ENCODE peak calls at places on chromosomes 16 and 17, in five cellular contexts. H is neural crest cell, C is neuronal stem cell, J is SK-N-SH, A is A549. N is an unnamed sample.

GRCh38 chr17:10073026-10073425 is 125.4 kb downstream of the GAS7 start:
- DNase-seq in J (no peak), A (no peak), H (no peak), C (no peak), N (no peak)

GRCh38 chr17:7215652-7216139 is 3.9 kb downstream of the DLG4 start:
- DNase-seq in H (no peak), C (no peak), A (peak; percentile 41), J (peak; percentile 59), N (no peak)

GRCh38 chr17:40995121-40995520 is 1.2 kb upstream of the KRTAP3-3 start:
- DNase-seq in J (no peak), A (no peak), C (no peak), H (no peak), N (no peak)

GRCh38 chr16:78893340-78893739 is 707.2 kb downstream of the MAF start:
- DNase-seq in H (no peak), A (no peak), J (no peak), C (no peak), N (peak; percentile 13)

GRCh38 chr17:45361451-45361850 is 44.6 kb upstream of the MAP3K14 start:
- DNase-seq in H (no peak), A (no peak), J (no peak), C (no peak), N (no peak)

GRCh38 chr17:77409282-77410161 is 268.8 kb downstream of the SEC14L1 start:
- DNase-seq in H (peak; percentile 57), C (no peak), A (no peak), J (no peak), N (no peak)

GRCh38 chr17:7293131-7293557 is 1.3 kb downstream of the YBX2 start:
- DNase-seq in C (no peak), H (no peak), J (peak; percentile 22), A (no peak), N (no peak)

GRCh38 chr17:68288804-68289203 is 2.1 kb downstream of the SLC16A6 start:
- DNase-seq in J (no peak), C (no peak), H (no peak), A (no peak), N (no peak)

GRCh38 chr16:87956169-87956770 is 5.0 kb downstream of the BANP start:
- DNase-seq in C (peak; percentile 39), A (no peak), J (no peak), H (peak; percentile 25), N (no peak)

GRCh38 chr17:76004750-76005262 is 4.2 kb downstream of the CDK3 start:
- DNase-seq in A (no peak), C (no peak), H (no peak), J (peak; percentile 45), N (no peak)

GRCh38 chr16:3671424-3671823 is 16.9 kb downstream of the DNASE1 start:
- DNase-seq in J (no peak), H (no peak), A (no peak), C (no peak), N (no peak)

GRCh38 chr17:77796201-77796860 is 162.2 kb upstream of the TNRC6C start:
- DNase-seq in A (no peak), H (no peak), C (no peak), J (no peak), N (no peak)

GRCh38 chr16:751152-752007 is 9.2 kb upstream of the MSLN start:
- DNase-seq in J (no peak), A (no peak), C (no peak), H (no peak), N (no peak)

GRCh38 chr17:16027708-16028584 is 28.3 kb downstream of the TTC19 start:
- DNase-seq in C (no peak), H (no peak), J (no peak), A (peak; percentile 95), N (peak; percentile 33)

GRCh38 chr16:80254970-80255369 is 285.8 kb upstream of the DYNLRB2 start:
- DNase-seq in C (no peak), J (no peak), H (no peak), A (no peak), N (no peak)

GRCh38 chr17:62625870-62626200 is 1.6 kb upstream of the MRC2 start:
- DNase-seq in C (no peak), J (peak; percentile 13), A (no peak), H (no peak), N (no peak)

GRCh38 chr17:67974598-67975066 is 21.6 kb downstream of the C17orf58 start:
- DNase-seq in J (no peak), H (no peak), C (peak; percentile 5), A (no peak), N (no peak)

GRCh38 chr16:64308721-64309120 is 813.1 kb downstream of the CDH11 start:
- DNase-seq in A (no peak), H (no peak), J (no peak), C (no peak), N (no peak)

GRCh38 chr16:80299416-80299815 is 241.4 kb upstream of the DYNLRB2 start:
- DNase-seq in A (no peak), J (no peak), H (no peak), C (no peak), N (no peak)

GRCh38 chr17:57619061-57619937 is 125.8 kb downstream of the CCDC182 start:
- DNase-seq in H (no peak), A (no peak), J (peak; percentile 55), C (no peak), N (no peak)

GRCh38 chr17:40307001-40307690 is 1.8 kb upstream of the RARA start:
- DNase-seq in J (peak; percentile 70), C (no peak), H (no peak), A (no peak), N (no peak)

GRCh38 chr16:89293276-89294143 is 76.0 kb downstream of the ZNF778 start:
- DNase-seq in A (no peak), C (no peak), H (no peak), J (no peak), N (no peak)

GRCh38 chr16:3866703-3867431 is 13.6 kb downstream of the CREBBP start:
- DNase-seq in A (no peak), C (no peak), H (no peak), J (no peak), N (no peak)

GRCh38 chr17:66441012-66441703 is 138.7 kb downstream of the PRKCA start:
- DNase-seq in A (no peak), C (no peak), J (no peak), H (no peak), N (peak; percentile 41)

GRCh38 chr17:63142836-63143235 is 176.8 kb downstream of the TANC2 start:
- DNase-seq in A (no peak), H (no peak), C (no peak), J (no peak), N (no peak)

N was measured in SIG-M5.